ENCODE peak calls at places on chromosomes 12 and 14, in four cellular contexts. One of them, this sample, is unnamed.

GRCh38 chr12:98595152-98595988 is 1.9 kb downstream of the SLC25A3 start:
- DNase-seq in breast epithelium: no peak
- DNase-seq in transverse colon: no peak
- DNase-seq in HCT116: no peak
- DNase-seq in this sample: no peak

GRCh38 chr14:44785096-44785495 is 176.7 kb downstream of the KLHL28 start:
- DNase-seq in HCT116: no peak
- DNase-seq in breast epithelium: no peak
- DNase-seq in transverse colon: no peak
- DNase-seq in this sample: no peak

GRCh38 chr12:26701604-26702215 is 131.3 kb downstream of the ITPR2 start:
- DNase-seq in HCT116: peak; percentile 28
- DNase-seq in breast epithelium: no peak
- DNase-seq in transverse colon: no peak
- DNase-seq in this sample: no peak

GRCh38 chr12:20507711-20508110 is 139.4 kb downstream of the PDE3A start:
- DNase-seq in HCT116: no peak
- DNase-seq in breast epithelium: no peak
- DNase-seq in transverse colon: no peak
- DNase-seq in this sample: no peak

GRCh38 chr14:103427485-103428443 is 42.5 kb downstream of the MARK3 start:
- DNase-seq in breast epithelium: no peak
- DNase-seq in HCT116: no peak
- DNase-seq in transverse colon: no peak
- DNase-seq in this sample: no peak

GRCh38 chr12:109518820-109519665 is 41.6 kb downstream of the UBE3B start:
- DNase-seq in HCT116: peak; percentile 26
- DNase-seq in breast epithelium: peak; percentile 3
- DNase-seq in transverse colon: peak; percentile 59
- DNase-seq in this sample: peak; percentile 70

GRCh38 chr14:32608880-32609279 is 279.8 kb downstream of the AKAP6 start:
- DNase-seq in HCT116: no peak
- DNase-seq in transverse colon: no peak
- DNase-seq in breast epithelium: no peak
- DNase-seq in this sample: no peak

GRCh38 chr12:16385779-16386646 is 38.6 kb downstream of the MGST1 start:
- DNase-seq in breast epithelium: no peak
- DNase-seq in transverse colon: peak; percentile 23
- DNase-seq in HCT116: no peak
- DNase-seq in this sample: no peak

GRCh38 chr14:68377459-68377858 is 415.4 kb downstream of the ZFP36L1 start:
- DNase-seq in HCT116: no peak
- DNase-seq in transverse colon: peak; percentile 76
- DNase-seq in breast epithelium: no peak
- DNase-seq in this sample: peak; percentile 82

GRCh38 chr12:13379531-13379930 is 183.0 kb downstream of the EMP1 start:
- DNase-seq in breast epithelium: no peak
- DNase-seq in transverse colon: no peak
- DNase-seq in HCT116: no peak
- DNase-seq in this sample: no peak
- H3K27me3 ChIP-seq in breast epithelium: no peaks in the 10 kb centered on the region
- H3K27me3 ChIP-seq in transverse colon: no peaks in the 10 kb centered on the region
- H3K27me3 ChIP-seq in HCT116: no peaks in the 10 kb centered on the region
- H3K27me3 ChIP-seq in this sample: no peaks in the 10 kb centered on the region

GRCh38 chr14:50524731-50525510 is 7.4 kb downstream of the MAP4K5 start:
- DNase-seq in transverse colon: no peak
- DNase-seq in HCT116: no peak
- DNase-seq in breast epithelium: no peak
- DNase-seq in this sample: no peak

GRCh38 chr14:50530358-50530757 is 2.0 kb downstream of the MAP4K5 start:
- DNase-seq in HCT116: no peak
- DNase-seq in breast epithelium: no peak
- DNase-seq in transverse colon: no peak
- DNase-seq in this sample: no peak

GRCh38 chr14:50530794-50531193 is 1.6 kb downstream of the MAP4K5 start:
- DNase-seq in HCT116: no peak
- DNase-seq in transverse colon: no peak
- DNase-seq in breast epithelium: no peak
- DNase-seq in this sample: no peak

GRCh38 chr14:50529288-50530179 is 2.8 kb downstream of the MAP4K5 start:
- DNase-seq in HCT116: no peak
- DNase-seq in breast epithelium: no peak
- DNase-seq in transverse colon: no peak
- DNase-seq in this sample: no peak

GRCh38 chr14:50527970-50528369 is 4.4 kb downstream of the MAP4K5 start:
- DNase-seq in HCT116: no peak
- DNase-seq in breast epithelium: no peak
- DNase-seq in transverse colon: no peak
- DNase-seq in this sample: no peak
- TF ChIP-seq POLR2AphosphoS5 in HCT116: no peak
- TF ChIP-seq POLR2AphosphoS5 in breast epithelium: no peak
- TF ChIP-seq POLR2AphosphoS5 in transverse colon: no peak
- TF ChIP-seq POLR2AphosphoS5 in this sample: no peak

DNA sequence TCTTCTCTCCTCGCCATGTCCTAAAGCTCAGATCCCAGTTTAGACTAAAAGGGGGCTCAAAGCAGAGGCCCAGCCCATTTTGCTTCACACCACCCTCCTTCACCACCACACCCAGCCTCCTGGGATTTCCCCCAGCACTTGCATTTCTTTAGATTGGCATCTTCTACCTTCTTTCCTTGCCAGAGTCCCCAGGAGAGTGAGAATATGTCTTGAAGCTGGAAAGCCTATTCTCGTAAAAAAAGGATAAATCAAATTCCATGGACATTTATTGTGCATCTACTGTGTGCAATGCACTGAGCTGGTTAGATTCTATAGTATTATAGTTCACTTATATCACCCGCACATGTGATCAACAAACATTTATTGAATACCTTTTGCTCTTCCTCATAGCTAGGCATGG is 10.2 kb downstream of the FBXW8 start:
- DNase-seq in breast epithelium: no peak
- DNase-seq in HCT116: no peak
- DNase-seq in transverse colon: no peak
- DNase-seq in this sample: no peak
- H3K4me1 ChIP-seq in breast epithelium: peaks cover 7% of the 10 kb centered on the region
- H3K4me1 ChIP-seq in HCT116: peaks cover 31% of the 10 kb centered on the region
- H3K4me1 ChIP-seq in transverse colon: peaks cover 19% of the 10 kb centered on the region
- H3K4me1 ChIP-seq in this sample: peaks cover 71% of the 10 kb centered on the region

GRCh38 chr12:54526800-54527630 is 22.4 kb upstream of the PDE1B start:
- DNase-seq in transverse colon: peak; percentile 25
- DNase-seq in breast epithelium: no peak
- DNase-seq in HCT116: peak; percentile 53
- DNase-seq in this sample: no peak
- H3K27me3 ChIP-seq in transverse colon: no peaks in the 10 kb centered on the region
- H3K27me3 ChIP-seq in breast epithelium: no peaks in the 10 kb centered on the region
- H3K27me3 ChIP-seq in HCT116: peaks cover 51% of the 10 kb centered on the region
- H3K27me3 ChIP-seq in this sample: no peaks in the 10 kb centered on the region

GRCh38 chr12:96424601-96425000 is 24.4 kb upstream of the CDK17 start:
- DNase-seq in breast epithelium: no peak
- DNase-seq in HCT116: no peak
- DNase-seq in transverse colon: no peak
- DNase-seq in this sample: no peak

GRCh38 chr12:96425973-96426372 is 25.7 kb upstream of the CDK17 start:
- DNase-seq in breast epithelium: no peak
- DNase-seq in HCT116: no peak
- DNase-seq in transverse colon: no peak
- DNase-seq in this sample: no peak

GRCh38 chr12:96422192-96422591 is 22.0 kb upstream of the CDK17 start:
- DNase-seq in breast epithelium: no peak
- DNase-seq in transverse colon: no peak
- DNase-seq in HCT116: no peak
- DNase-seq in this sample: no peak

GRCh38 chr12:96427269-96427729 is 27.1 kb upstream of the CDK17 start:
- DNase-seq in breast epithelium: no peak
- DNase-seq in transverse colon: peak; percentile 35
- DNase-seq in HCT116: peak; percentile 54
- DNase-seq in this sample: no peak

GRCh38 chr12:96425321-96425720 is 25.1 kb upstream of the CDK17 start:
- DNase-seq in breast epithelium: no peak
- DNase-seq in HCT116: no peak
- DNase-seq in transverse colon: no peak
- DNase-seq in this sample: no peak
- TF ChIP-seq POLR2AphosphoS5 in breast epithelium: no peak
- TF ChIP-seq POLR2AphosphoS5 in HCT116: no peak
- TF ChIP-seq POLR2AphosphoS5 in transverse colon: peak; percentile 26
- TF ChIP-seq POLR2AphosphoS5 in this sample: no peak

GRCh38 chr12:116675339-116676107 is 62.3 kb downstream of the SPRING1 start:
- DNase-seq in transverse colon: no peak
- DNase-seq in HCT116: no peak
- DNase-seq in breast epithelium: no peak
- DNase-seq in this sample: no peak

GRCh38 chr12:116672010-116672409 is 65.9 kb downstream of the SPRING1 start:
- DNase-seq in HCT116: no peak
- DNase-seq in breast epithelium: no peak
- DNase-seq in transverse colon: no peak
- DNase-seq in this sample: no peak

GRCh38 chr12:116674643-116675183 is 63.2 kb downstream of the SPRING1 start:
- DNase-seq in HCT116: no peak
- DNase-seq in transverse colon: no peak
- DNase-seq in breast epithelium: no peak
- DNase-seq in this sample: no peak

GRCh38 chr12:116672842-116673516 is 64.9 kb downstream of the SPRING1 start:
- DNase-seq in HCT116: no peak
- DNase-seq in breast epithelium: no peak
- DNase-seq in transverse colon: no peak
- DNase-seq in this sample: no peak

GRCh38 chr12:116673713-116674112 is 64.2 kb downstream of the SPRING1 start:
- DNase-seq in transverse colon: no peak
- DNase-seq in breast epithelium: no peak
- DNase-seq in HCT116: peak; percentile 21
- DNase-seq in this sample: no peak
- H3K4me1 ChIP-seq in transverse colon: peaks cover 3% of the 10 kb centered on the region
- H3K4me1 ChIP-seq in breast epithelium: no peaks in the 10 kb centered on the region
- H3K4me1 ChIP-seq in HCT116: peaks cover 8% of the 10 kb centered on the region
- H3K4me1 ChIP-seq in this sample: peaks cover 32% of the 10 kb centered on the region

GRCh38 chr14:23347406-23348296 is 5.0 kb downstream of the SLC22A17 start:
- DNase-seq in transverse colon: no peak
- DNase-seq in HCT116: no peak
- DNase-seq in breast epithelium: no peak
- DNase-seq in this sample: no peak
- H3K27me3 ChIP-seq in transverse colon: peaks cover 19% of the 10 kb centered on the region
- H3K27me3 ChIP-seq in HCT116: no peaks in the 10 kb centered on the region
- H3K27me3 ChIP-seq in breast epithelium: no peaks in the 10 kb centered on the region
- H3K27me3 ChIP-seq in this sample: peaks cover 11% of the 10 kb centered on the region

GRCh38 chr12:131920157-131920508 is 8.9 kb upstream of the PUS1 start:
- DNase-seq in breast epithelium: no peak
- DNase-seq in transverse colon: no peak
- DNase-seq in HCT116: no peak
- DNase-seq in this sample: no peak

GRCh38 chr12:131920902-131921840 is 7.9 kb upstream of the PUS1 start:
- DNase-seq in HCT116: no peak
- DNase-seq in breast epithelium: no peak
- DNase-seq in transverse colon: no peak
- DNase-seq in this sample: no peak

GRCh38 chr12:131918311-131919050 is 10.6 kb upstream of the PUS1 start:
- DNase-seq in HCT116: no peak
- DNase-seq in transverse colon: no peak
- DNase-seq in breast epithelium: no peak
- DNase-seq in this sample: no peak

GRCh38 chr12:131919051-131919347 is 10.1 kb upstream of the PUS1 start:
- DNase-seq in HCT116: no peak
- DNase-seq in transverse colon: no peak
- DNase-seq in breast epithelium: no peak
- DNase-seq in this sample: no peak

GRCh38 chr12:131919366-131920156 is 9.5 kb upstream of the PUS1 start:
- DNase-seq in breast epithelium: no peak
- DNase-seq in HCT116: no peak
- DNase-seq in transverse colon: no peak
- DNase-seq in this sample: no peak
- TF ChIP-seq POLR2AphosphoS5 in breast epithelium: no peak
- TF ChIP-seq POLR2AphosphoS5 in HCT116: no peak
- TF ChIP-seq POLR2AphosphoS5 in transverse colon: no peak
- TF ChIP-seq POLR2AphosphoS5 in this sample: no peak

GRCh38 chr14:76918751-76919421 is 92.7 kb downstream of the LRRC74A start:
- DNase-seq in HCT116: peak; percentile 73
- DNase-seq in transverse colon: peak; percentile 89
- DNase-seq in breast epithelium: peak; percentile 95
- DNase-seq in this sample: peak; percentile 88
- H3K4me1 ChIP-seq in HCT116: peaks cover 70% of the 10 kb centered on the region
- H3K4me1 ChIP-seq in transverse colon: peaks cover 39% of the 10 kb centered on the region
- H3K4me1 ChIP-seq in breast epithelium: peaks cover 34% of the 10 kb centered on the region
- H3K4me1 ChIP-seq in this sample: peaks cover 82% of the 10 kb centered on the region

DNA sequence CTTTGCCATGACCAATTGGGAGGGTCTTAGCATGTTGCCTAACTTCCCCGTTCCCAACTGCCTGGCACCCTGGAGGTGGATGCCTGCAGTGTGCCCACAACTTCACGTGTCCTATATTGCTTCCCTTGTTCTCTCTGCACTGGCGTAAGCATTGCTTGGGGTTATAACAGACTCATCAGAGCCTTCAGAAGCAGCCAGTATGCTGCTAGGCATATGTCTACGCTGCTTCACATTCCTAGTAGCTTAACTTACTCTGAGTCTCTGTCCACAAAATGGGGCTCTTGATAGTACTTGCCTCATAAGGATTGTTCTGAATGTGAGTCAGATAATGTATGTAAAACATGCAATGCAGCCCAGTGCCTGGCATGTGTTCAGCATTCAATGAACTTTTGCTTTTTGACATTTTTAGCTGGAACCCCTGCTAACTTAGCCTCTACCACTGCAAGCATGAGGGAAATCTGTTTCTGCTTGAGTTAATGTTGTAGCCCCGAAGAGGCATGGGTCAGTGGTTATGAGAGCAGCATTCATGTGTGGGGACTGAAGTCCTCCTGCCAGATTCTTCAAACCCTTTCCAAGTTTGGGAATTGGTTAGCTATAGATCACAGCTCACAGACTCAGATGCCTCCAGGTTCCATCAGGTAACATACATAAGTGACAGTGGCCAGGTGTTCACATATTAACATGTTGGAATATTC is 2.8 kb downstream of the SLC5A8 start:
- DNase-seq in transverse colon: no peak
- DNase-seq in breast epithelium: no peak
- DNase-seq in HCT116: no peak
- DNase-seq in this sample: no peak
- H3K27me3 ChIP-seq in transverse colon: peaks cover 31% of the 10 kb centered on the region
- H3K27me3 ChIP-seq in breast epithelium: no peaks in the 10 kb centered on the region
- H3K27me3 ChIP-seq in HCT116: no peaks in the 10 kb centered on the region
- H3K27me3 ChIP-seq in this sample: peaks cover 30% of the 10 kb centered on the region